ENCODE peak calls at places on chromosomes 6 and 20, in six cellular contexts. B is naive thymus-derived CD8-positive, alpha-beta T cell; I is activated CD4-positive, alpha-beta T cell treated with anti-CD3 and anti-CD28 coated beads for 1 hour; W is stimulated activated CD4-positive, alpha-beta T cell treated with anti-CD3 and anti-CD28 coated beads, Interleukin-12 subunit alpha, Interleukin-12 subunit beta, amount 100 ng/mL, for 4 hours; L is left cardiac atrium; D is frontal cortex. U is an unnamed sample.
A peak's percentile ranks its signal among the peaks of the same experiment; 100 is the strongest.

GRCh38 chr6:3664641-3665041 is 86.9 kb downstream of the PXDC1 start:
- DNase-seq in W (no peak), L (no peak), B (no peak), I (no peak), D (no peak), U (no peak)

GRCh38 chr20:36315545-36316351 is 9.6 kb downstream of the DLGAP4 start:
- DNase-seq in I (no peak), D (no peak), B (no peak), W (no peak), L (no peak), U (no peak)

GRCh38 chr6:56650191-56650590 is 7.5 kb upstream of the DST start:
- DNase-seq in L (no peak), B (no peak), W (no peak), D (no peak), I (no peak), U (no peak)

GRCh38 chr20:9852566-9852965 is 13.7 kb upstream of the PAK5 start:
- DNase-seq in W (no peak), D (no peak), B (no peak), I (no peak), L (no peak), U (no peak)

GRCh38 chr20:36330091-36330490 is 24.0 kb downstream of the DLGAP4 start:
- DNase-seq in I (no peak), L (no peak), B (no peak), D (no peak), W (no peak), U (no peak)

GRCh38 chr20:7836076-7836475 is 104.2 kb downstream of the HAO1 start:
- DNase-seq in W (no peak), I (no peak), D (no peak), L (no peak), B (no peak), U (no peak)

GRCh38 chr20:4069741-4070140 is 54.4 kb upstream of the RNF24 start:
- DNase-seq in B (no peak), L (no peak), D (peak; percentile 31), I (no peak), W (no peak), U (no peak)

GRCh38 chr20:23540624-23541023 is 27.7 kb downstream of the CST9L start:
- DNase-seq in I (no peak), D (no peak), W (no peak), B (no peak), L (no peak), U (no peak)

GRCh38 chr6:113854531-113855499 is 2.3 kb upstream of the MARCKS start:
- DNase-seq in W (no peak), D (peak; percentile 69), B (no peak), L (peak; percentile 72), I (no peak), U (no peak)

GRCh38 chr6:120844084-120844483 is 490.2 kb downstream of the TBC1D32 start:
- DNase-seq in B (no peak), W (no peak), I (no peak), D (no peak), L (no peak), U (no peak)

GRCh38 chr20:45813006-45813340 is 529 bp downstream of the UBE2C start:
- DNase-seq in D (no peak), I (no peak), L (no peak), W (no peak), B (no peak), U (no peak)